ENCODE peak calls at places on chromosomes 3 and 15, in nine cellular contexts. S, Y, Z, V, D, B, U, X and G are unnamed samples. For H3K4me1 and H3K36me3, the result is how much of the 10 kb centered on the place peaks cover.

GRCh38 chr3:13025090-13025489 is 48.1 kb downstream of the IQSEC1 start:
- DNase-seq in S (no peak), Y (no peak), Z (no peak), V (peak), D (no peak), B (no peak), U (peak), X (no peak), G (no peak)

GRCh38 chr3:47001731-47002489 is 22.4 kb downstream of the NBEAL2 start:
- DNase-seq in S (no peak), Y (no peak), Z (no peak), V (peak), D (no peak), B (peak), U (no peak), X (no peak), G (no peak)

GRCh38 chr15:85388506-85388905 is 8.1 kb downstream of the AKAP13 start:
- DNase-seq in S (no peak), Y (no peak), Z (no peak), V (no peak), D (no peak), B (no peak), U (peak), X (no peak), G (no peak)

GRCh38 chr3:114110439-114110838 is 53.9 kb downstream of the QTRT2 start:
- DNase-seq in S (no peak), Y (no peak), Z (no peak), V (no peak), D (no peak), B (no peak), U (no peak), X (no peak), G (peak)

GRCh38 chr3:158672293-158673176 is at the start of gene LXN:
- DNase-seq in S (peak), Y (peak), Z (peak), V (peak), D (peak), B (peak), U (peak), X (peak), G (peak)

GRCh38 chr15:69025320-69025719 is 10.8 kb downstream of the NOX5 start:
- DNase-seq in S (no peak), Y (no peak), Z (no peak), V (no peak), D (no peak), B (no peak), U (peak), X (no peak), G (no peak)

GRCh38 chr3:38421679-38422336 is 31.9 kb upstream of the ACVR2B start:
- DNase-seq in S (no peak), Y (no peak), Z (no peak), V (no peak), D (no peak), B (no peak), U (no peak), X (no peak), G (no peak)

GRCh38 chr15:25930931-25931330 is 67.8 kb upstream of the ATP10A start:
- DNase-seq in S (no peak), Y (no peak), Z (no peak), V (no peak), D (no peak), B (no peak), U (peak), X (no peak), G (no peak)

GRCh38 chr15:40958723-40959122 is 5.5 kb downstream of the CHAC1 start:
- DNase-seq in S (no peak), Y (no peak), Z (no peak), V (no peak), D (no peak), B (no peak), U (no peak), X (no peak), G (no peak)

GRCh38 chr3:190848891-190849290 is 13.6 kb downstream of the GMNC start:
- DNase-seq in S (no peak), Y (no peak), Z (no peak), V (no peak), D (no peak), B (no peak), U (peak), X (no peak), G (no peak)

GRCh38 chr3:187079090-187080022 is 59.9 kb downstream of the RPL39L start:
- DNase-seq in S (no peak), Y (no peak), Z (no peak), V (no peak), D (no peak), B (no peak), U (no peak), X (no peak), G (no peak)
- H3K4me1 ChIP-seq in S (under half), Y (under half), Z (under half), V (under half), D (under half), B (under half), U (under half), X (under half), G (under half)

DNA sequence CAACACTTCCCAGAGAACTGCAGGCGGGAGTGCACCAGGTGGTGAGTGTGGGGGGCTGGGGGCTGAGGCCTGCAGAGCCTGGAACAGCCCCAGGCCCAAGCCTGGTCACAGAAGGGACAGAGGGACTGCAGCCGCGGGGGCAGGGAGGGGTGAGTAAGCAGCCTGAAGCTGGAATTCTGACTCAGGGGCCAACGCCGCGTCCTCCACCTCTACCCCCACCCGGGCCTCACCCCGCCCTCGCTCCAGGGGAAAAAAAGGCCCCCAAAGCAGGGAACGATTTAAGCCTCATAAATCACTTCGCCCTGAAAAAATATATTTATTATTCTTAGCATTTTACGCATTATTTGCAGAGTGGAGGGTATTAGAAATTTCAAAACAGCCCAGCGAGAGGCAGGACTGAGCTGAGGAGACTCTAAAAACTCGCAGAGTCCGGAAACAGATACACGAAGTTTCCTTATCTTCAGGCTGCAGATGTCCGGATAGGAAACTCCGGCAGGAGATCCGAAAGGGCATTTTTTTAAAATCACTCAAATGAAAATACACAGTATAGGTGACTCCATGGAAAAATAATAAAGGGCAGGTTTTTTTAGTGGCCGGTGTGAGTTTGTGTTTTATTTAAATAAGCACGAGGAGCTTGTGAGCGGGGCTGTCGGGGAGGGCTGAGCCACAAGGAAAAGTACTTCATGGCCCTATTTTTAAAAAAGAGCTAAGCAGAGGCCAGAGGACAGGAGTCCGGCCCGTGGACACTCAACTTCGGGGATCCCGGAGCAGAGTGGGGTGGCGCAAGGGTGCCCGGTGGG is 9.9 kb downstream of the GATA2 start:
- DNase-seq in S (no peak), Y (no peak), Z (no peak), V (peak), D (peak), B (no peak), U (peak), X (no peak), G (no peak)
- H3K4me3 ChIP-seq in S (no peak), Y (peak), Z (peak), V (peak), D (peak), B (peak), U (peak), X (peak), G (no peak)

GRCh38 chr3:100360757-100361496 is 26.4 kb downstream of the NIT2 start:
- DNase-seq in S (peak), Y (no peak), Z (no peak), V (no peak), D (no peak), B (no peak), U (no peak), X (no peak), G (no peak)

GRCh38 chr3:100359030-100359429 is 24.5 kb downstream of the NIT2 start:
- DNase-seq in S (no peak), Y (no peak), Z (no peak), V (no peak), D (no peak), B (no peak), U (no peak), X (no peak), G (no peak)

GRCh38 chr3:100364421-100364820 is 29.9 kb downstream of the NIT2 start:
- DNase-seq in S (no peak), Y (no peak), Z (no peak), V (no peak), D (no peak), B (no peak), U (no peak), X (no peak), G (no peak)

GRCh38 chr3:100358413-100358812 is 23.9 kb downstream of the NIT2 start:
- DNase-seq in S (no peak), Y (no peak), Z (no peak), V (no peak), D (no peak), B (no peak), U (no peak), X (no peak), G (no peak)

DNA sequence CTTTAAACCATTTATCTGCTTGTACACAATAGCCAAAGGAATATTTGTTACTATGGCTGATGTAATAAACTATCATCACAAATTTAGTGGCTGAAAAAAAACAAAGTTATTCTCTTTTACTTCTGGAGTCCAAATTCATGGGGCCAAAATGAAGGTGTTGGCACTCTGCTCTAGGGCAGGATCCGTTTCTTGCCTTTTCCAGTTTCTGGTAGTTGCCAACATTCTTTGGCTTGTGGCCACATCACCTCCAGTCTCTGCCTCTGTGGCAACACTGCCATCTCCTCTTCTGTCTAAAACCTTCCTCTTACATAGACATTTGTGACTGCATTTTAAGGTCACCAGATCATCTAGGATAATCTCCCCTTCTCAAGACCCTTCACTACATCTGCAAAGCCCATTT is 27.3 kb downstream of the NIT2 start:
- DNase-seq in S (no peak), Y (no peak), Z (no peak), V (no peak), D (no peak), B (no peak), U (no peak), X (no peak), G (no peak)
- H3K36me3 ChIP-seq in S (under half), Y (under half), Z (half or more), V (half or more), D (under half), B (under half), U (under half), X (half or more), G (under half)

DNA sequence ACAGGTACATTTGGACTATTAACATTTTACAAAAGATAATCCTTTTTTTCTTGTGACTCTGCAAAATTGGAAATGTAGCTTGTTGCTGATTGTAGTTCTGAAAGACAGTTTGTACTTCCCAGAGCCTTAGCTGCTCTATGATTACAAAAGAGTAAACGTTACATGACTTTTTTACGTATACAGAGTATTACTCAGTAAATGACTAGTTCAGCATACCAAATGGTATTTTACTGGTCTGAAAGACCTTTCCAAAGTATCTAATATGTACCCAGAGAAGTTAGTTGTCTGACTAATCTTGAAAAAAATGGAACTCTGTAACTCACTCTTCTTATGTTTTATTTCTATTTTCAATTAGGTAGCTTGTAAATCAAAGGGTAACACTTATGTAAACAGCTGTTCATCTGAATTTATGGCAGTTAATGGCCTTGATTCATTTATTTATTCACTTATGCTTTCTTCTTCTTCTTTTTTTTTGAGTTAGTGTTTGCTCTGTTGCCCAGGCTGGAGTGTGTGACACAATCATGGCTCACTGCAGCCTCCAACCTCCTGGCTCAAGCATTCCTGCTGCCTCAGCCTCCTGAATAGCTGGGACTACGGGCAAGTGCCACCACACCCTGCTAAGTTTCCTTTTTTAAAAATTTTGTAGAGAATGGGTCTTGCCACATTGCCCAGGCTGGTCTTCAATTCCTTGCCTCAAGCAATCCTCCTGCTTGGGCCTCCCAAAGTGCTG is 151.7 kb downstream of the C3orf38 start:
- DNase-seq in S (no peak), Y (no peak), Z (no peak), V (no peak), D (no peak), B (no peak), U (no peak), X (no peak), G (no peak)
- H3K4me1 ChIP-seq in S (under half), Y (under half), Z (under half), V (under half), D (under half), B (under half), U (under half), X (under half), G (under half)

GRCh38 chr3:172595648-172596393 is 72.6 kb upstream of the TNFSF10 start:
- DNase-seq in S (peak), Y (peak), Z (no peak), V (no peak), D (peak), B (peak), U (peak), X (no peak), G (peak)
- H3K4me3 ChIP-seq in S (no peak), Y (peak), Z (peak), V (peak), D (peak), B (peak), U (peak), X (no peak), G (no peak)

GRCh38 chr3:136327671-136328070 is 77.5 kb downstream of the PCCB start:
- DNase-seq in S (no peak), Y (no peak), Z (no peak), V (no peak), D (no peak), B (no peak), U (no peak), X (no peak), G (no peak)

GRCh38 chr3:136332302-136332701 is 82.2 kb downstream of the PCCB start:
- DNase-seq in S (no peak), Y (no peak), Z (no peak), V (no peak), D (no peak), B (no peak), U (no peak), X (no peak), G (no peak)

GRCh38 chr3:136329593-136329992 is 79.5 kb downstream of the PCCB start:
- DNase-seq in S (no peak), Y (no peak), Z (no peak), V (no peak), D (no peak), B (no peak), U (no peak), X (no peak), G (no peak)

GRCh38 chr3:136330900-136331299 is 80.8 kb downstream of the PCCB start:
- DNase-seq in S (no peak), Y (no peak), Z (no peak), V (no peak), D (no peak), B (no peak), U (no peak), X (no peak), G (no peak)

GRCh38 chr3:136326316-136326715 is 76.2 kb downstream of the PCCB start:
- DNase-seq in S (no peak), Y (no peak), Z (no peak), V (no peak), D (no peak), B (no peak), U (no peak), X (no peak), G (no peak)
- H3K36me3 ChIP-seq in S (under half), Y (under half), Z (half or more), V (under half), D (under half), B (under half), U (under half), X (under half), G (under half)

GRCh38 chr3:172097585-172097984 is 58.2 kb downstream of the FNDC3B start:
- DNase-seq in S (no peak), Y (no peak), Z (no peak), V (no peak), D (no peak), B (no peak), U (no peak), X (no peak), G (no peak)
- H3K4me1 ChIP-seq in S (half or more), Y (under half), Z (under half), V (half or more), D (under half), B (under half), U (half or more), X (under half), G (under half)